ENCODE peak calls at places on chromosomes 11 and 22, in seven cellular contexts. One of them, this sample, is unnamed.

GRCh38 chr11:10529279-10529678 is 11.7 kb downstream of the RNF141 start:
- DNase-seq in HCT116: no peak
- DNase-seq in K562: no peak
- DNase-seq in H1: no peak
- DNase-seq in HepG2: no peak
- DNase-seq in SK-N-SH: no peak
- DNase-seq in GM12878: no peak
- DNase-seq in this sample: no peak

GRCh38 chr11:63912678-63913077 is 4.3 kb downstream of the RCOR2 start:
- DNase-seq in HCT116: no peak
- DNase-seq in K562: no peak
- DNase-seq in H1: no peak
- DNase-seq in HepG2: no peak
- DNase-seq in SK-N-SH: no peak
- DNase-seq in GM12878: no peak
- DNase-seq in this sample: no peak

GRCh38 chr22:30282616-30283046 is 6.7 kb downstream of the CASTOR1 start:
- DNase-seq in HCT116: no peak
- DNase-seq in K562: no peak
- DNase-seq in H1: no peak
- DNase-seq in HepG2: no peak
- DNase-seq in SK-N-SH: no peak
- DNase-seq in GM12878: no peak
- DNase-seq in this sample: no peak

GRCh38 chr11:1943576-1943975 is 3.6 kb upstream of the MRPL23 start:
- DNase-seq in HCT116: no peak
- DNase-seq in K562: no peak
- DNase-seq in H1: peak; percentile 49
- DNase-seq in HepG2: no peak
- DNase-seq in SK-N-SH: no peak
- DNase-seq in GM12878: no peak
- DNase-seq in this sample: no peak

GRCh38 chr11:56093008-56093407 is at the start of gene OR8I2:
- DNase-seq in HCT116: no peak
- DNase-seq in K562: no peak
- DNase-seq in H1: no peak
- DNase-seq in HepG2: no peak
- DNase-seq in SK-N-SH: no peak
- DNase-seq in GM12878: no peak
- DNase-seq in this sample: no peak

GRCh38 chr11:66278396-66279091 is 569 bp downstream of the CNIH2 start:
- DNase-seq in HCT116: no peak
- DNase-seq in K562: peak; percentile 61
- DNase-seq in H1: no peak
- DNase-seq in HepG2: no peak
- DNase-seq in SK-N-SH: peak; percentile 79
- DNase-seq in GM12878: no peak
- DNase-seq in this sample: no peak

GRCh38 chr11:10669258-10670033 is 24.1 kb downstream of the IRAG1 start:
- DNase-seq in HCT116: no peak
- DNase-seq in K562: no peak
- DNase-seq in H1: no peak
- DNase-seq in HepG2: no peak
- DNase-seq in SK-N-SH: peak; percentile 54
- DNase-seq in GM12878: no peak
- DNase-seq in this sample: no peak

GRCh38 chr11:64745523-64746328 is 1.8 kb upstream of the RASGRP2 start:
- DNase-seq in HCT116: no peak
- DNase-seq in K562: peak; percentile 91
- DNase-seq in H1: peak; percentile 89
- DNase-seq in HepG2: no peak
- DNase-seq in SK-N-SH: peak; percentile 96
- DNase-seq in GM12878: no peak
- DNase-seq in this sample: no peak

GRCh38 chr11:77147036-77147315 is 18.9 kb downstream of the MYO7A start:
- DNase-seq in HCT116: no peak
- DNase-seq in K562: no peak
- DNase-seq in H1: no peak
- DNase-seq in HepG2: no peak
- DNase-seq in SK-N-SH: no peak
- DNase-seq in GM12878: no peak
- DNase-seq in this sample: no peak

GRCh38 chr11:112163875-112164521 is at the start of gene IL18:
- DNase-seq in HCT116: peak; percentile 78
- DNase-seq in K562: peak; percentile 29
- DNase-seq in H1: peak; percentile 57
- DNase-seq in HepG2: no peak
- DNase-seq in SK-N-SH: no peak
- DNase-seq in GM12878: no peak
- DNase-seq in this sample: peak; percentile 93

GRCh38 chr22:45892681-45893461 is 84.1 kb downstream of the WNT7B start:
- DNase-seq in HCT116: no peak
- DNase-seq in K562: no peak
- DNase-seq in H1: no peak
- DNase-seq in HepG2: no peak
- DNase-seq in SK-N-SH: no peak
- DNase-seq in GM12878: no peak
- DNase-seq in this sample: no peak

GRCh38 chr22:35301370-35301874 is 1.7 kb downstream of the TOM1 start:
- DNase-seq in HCT116: no peak
- DNase-seq in K562: peak; percentile 20
- DNase-seq in H1: no peak
- DNase-seq in HepG2: peak; percentile 93
- DNase-seq in SK-N-SH: no peak
- DNase-seq in GM12878: no peak
- DNase-seq in this sample: no peak

GRCh38 chr22:48943567-48944432 is 883.9 kb downstream of the BRD1 start:
- DNase-seq in HCT116: no peak
- DNase-seq in K562: peak; percentile 54
- DNase-seq in H1: peak; percentile 77
- DNase-seq in HepG2: peak; percentile 97
- DNase-seq in SK-N-SH: peak; percentile 82
- DNase-seq in GM12878: no peak
- DNase-seq in this sample: no peak

GRCh38 chr22:48942698-48943566 is 884.7 kb downstream of the BRD1 start:
- DNase-seq in HCT116: no peak
- DNase-seq in K562: no peak
- DNase-seq in H1: peak; percentile 24
- DNase-seq in HepG2: no peak
- DNase-seq in SK-N-SH: no peak
- DNase-seq in GM12878: no peak
- DNase-seq in this sample: no peak

GRCh38 chr22:48940266-48940987 is 887.2 kb downstream of the BRD1 start:
- DNase-seq in HCT116: no peak
- DNase-seq in K562: no peak
- DNase-seq in H1: peak; percentile 37
- DNase-seq in HepG2: no peak
- DNase-seq in SK-N-SH: no peak
- DNase-seq in GM12878: no peak
- DNase-seq in this sample: no peak

GRCh38 chr22:48940988-48941902 is 886.4 kb downstream of the BRD1 start:
- DNase-seq in HCT116: no peak
- DNase-seq in K562: no peak
- DNase-seq in H1: peak; percentile 37
- DNase-seq in HepG2: no peak
- DNase-seq in SK-N-SH: no peak
- DNase-seq in GM12878: no peak
- DNase-seq in this sample: no peak

DNA sequence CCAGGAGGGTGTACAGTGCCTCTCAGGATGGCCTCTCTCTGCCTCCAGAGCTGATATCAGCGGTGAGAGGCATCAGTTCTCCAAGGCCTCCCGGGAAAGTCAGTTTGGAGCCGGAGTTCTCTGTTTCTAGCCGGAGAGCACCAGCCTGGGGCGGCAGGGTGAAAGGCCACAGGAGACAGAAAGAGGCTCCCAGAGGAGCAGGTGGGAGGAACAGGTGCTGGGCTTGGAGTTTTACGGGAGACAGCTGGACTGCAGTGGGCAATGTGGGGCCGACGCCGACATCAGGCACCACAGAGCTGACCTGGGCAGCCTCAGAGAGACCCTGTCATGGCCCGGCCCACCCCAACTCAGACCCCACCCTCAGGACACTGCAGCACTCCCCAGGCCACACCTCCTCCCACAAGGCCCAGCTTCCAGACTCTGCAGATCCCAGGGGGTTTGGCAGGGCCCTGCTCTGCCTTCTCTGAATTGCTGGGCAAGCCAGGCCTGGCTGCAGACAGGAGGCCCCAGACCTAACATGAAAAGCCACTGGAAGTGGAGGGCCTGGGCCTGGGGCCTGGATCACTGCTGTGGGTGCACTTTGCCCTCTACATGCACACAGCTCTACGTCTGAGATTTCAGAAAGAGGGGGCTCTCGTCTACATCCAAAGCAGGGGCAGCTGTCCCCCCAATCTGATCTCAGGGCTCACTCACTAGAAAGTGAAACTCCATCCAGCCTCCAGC is 885.6 kb downstream of the BRD1 start:
- DNase-seq in HCT116: no peak
- DNase-seq in K562: no peak
- DNase-seq in H1: peak; percentile 33
- DNase-seq in HepG2: no peak
- DNase-seq in SK-N-SH: no peak
- DNase-seq in GM12878: no peak
- DNase-seq in this sample: no peak
- TF ChIP-seq JUND in HCT116: no peak
- TF ChIP-seq JUND in K562: no peak
- TF ChIP-seq JUND in H1: no peak
- TF ChIP-seq JUND in HepG2: no peak
- TF ChIP-seq JUND in SK-N-SH: no peak
- TF ChIP-seq JUND in GM12878: no peak
- TF ChIP-seq JUND in this sample: no peak

DNA sequence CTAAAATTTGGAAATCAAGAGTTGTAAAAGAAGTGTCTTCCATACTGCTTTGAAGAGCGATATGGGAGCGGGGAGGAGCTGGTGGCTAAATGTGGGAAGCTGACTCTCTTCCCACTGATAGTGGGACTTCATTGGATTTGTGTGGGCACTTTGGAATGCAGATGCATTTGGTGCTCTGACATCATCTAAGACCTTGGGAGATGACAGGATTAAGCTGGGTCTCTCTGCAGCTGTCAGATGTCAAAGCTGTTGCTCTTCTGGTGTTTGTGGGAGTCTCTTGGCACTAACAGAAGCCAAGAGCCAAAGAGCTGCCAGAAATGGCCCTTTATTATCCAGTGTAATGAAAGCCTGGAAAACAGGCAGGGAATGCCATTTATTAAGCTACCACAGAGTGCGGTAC is 20.5 kb downstream of the GRAMD1B start:
- DNase-seq in HCT116: no peak
- DNase-seq in K562: no peak
- DNase-seq in H1: no peak
- DNase-seq in HepG2: no peak
- DNase-seq in SK-N-SH: no peak
- DNase-seq in GM12878: no peak
- DNase-seq in this sample: no peak
- TF ChIP-seq JUND in HCT116: no peak
- TF ChIP-seq JUND in K562: no peak
- TF ChIP-seq JUND in H1: no peak
- TF ChIP-seq JUND in HepG2: no peak
- TF ChIP-seq JUND in SK-N-SH: no peak
- TF ChIP-seq JUND in GM12878: no peak
- TF ChIP-seq JUND in this sample: no peak

GRCh38 chr22:26835929-26836528 is 178.6 kb downstream of the MIAT start:
- DNase-seq in HCT116: peak; percentile 33
- DNase-seq in K562: peak; percentile 65
- DNase-seq in H1: peak; percentile 94
- DNase-seq in HepG2: peak; percentile 26
- DNase-seq in SK-N-SH: peak; percentile 41
- DNase-seq in GM12878: no peak
- DNase-seq in this sample: peak; percentile 57
- TF ChIP-seq JUND in HCT116: no peak
- TF ChIP-seq JUND in K562: no peak
- TF ChIP-seq JUND in H1: no peak
- TF ChIP-seq JUND in HepG2: no peak
- TF ChIP-seq JUND in SK-N-SH: no peak
- TF ChIP-seq JUND in GM12878: no peak
- TF ChIP-seq JUND in this sample: no peak

GRCh38 chr11:134560066-134560465 is 148.0 kb upstream of the B3GAT1 start:
- DNase-seq in HCT116: no peak
- DNase-seq in K562: no peak
- DNase-seq in H1: no peak
- DNase-seq in HepG2: no peak
- DNase-seq in SK-N-SH: peak; percentile 51
- DNase-seq in GM12878: no peak
- DNase-seq in this sample: no peak

GRCh38 chr11:134560566-134561347 is 148.7 kb upstream of the B3GAT1 start:
- DNase-seq in HCT116: no peak
- DNase-seq in K562: no peak
- DNase-seq in H1: peak; percentile 51
- DNase-seq in HepG2: no peak
- DNase-seq in SK-N-SH: peak; percentile 42
- DNase-seq in GM12878: no peak
- DNase-seq in this sample: no peak

GRCh38 chr11:134558916-134559616 is 147.0 kb upstream of the B3GAT1 start:
- DNase-seq in HCT116: no peak
- DNase-seq in K562: no peak
- DNase-seq in H1: peak; percentile 42
- DNase-seq in HepG2: no peak
- DNase-seq in SK-N-SH: peak; percentile 4
- DNase-seq in GM12878: no peak
- DNase-seq in this sample: no peak

GRCh38 chr11:134558258-134558835 is 146.3 kb upstream of the B3GAT1 start:
- DNase-seq in HCT116: no peak
- DNase-seq in K562: no peak
- DNase-seq in H1: peak; percentile 19
- DNase-seq in HepG2: no peak
- DNase-seq in SK-N-SH: no peak
- DNase-seq in GM12878: no peak
- DNase-seq in this sample: no peak

DNA sequence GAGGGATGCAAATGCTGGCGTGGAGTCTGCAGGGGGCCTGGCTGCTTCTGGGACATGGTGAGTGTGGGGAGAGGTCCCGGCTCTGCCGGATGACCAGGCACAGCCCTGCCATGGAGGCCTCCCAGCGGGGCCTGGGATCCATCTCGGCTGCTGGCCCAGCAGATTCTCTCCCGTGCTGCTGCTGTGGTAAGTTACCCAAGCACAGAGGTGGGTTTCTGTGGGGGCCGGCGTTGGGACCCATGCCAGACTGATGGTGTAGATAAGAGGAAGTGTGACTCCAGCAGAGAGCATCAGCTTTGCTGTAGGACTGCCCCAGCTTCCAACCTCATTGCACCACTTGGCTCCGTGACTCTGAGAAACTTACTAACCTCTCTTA is 147.6 kb upstream of the B3GAT1 start:
- DNase-seq in HCT116: no peak
- DNase-seq in K562: no peak
- DNase-seq in H1: peak; percentile 44
- DNase-seq in HepG2: no peak
- DNase-seq in SK-N-SH: peak; percentile 59
- DNase-seq in GM12878: no peak
- DNase-seq in this sample: no peak
- TF ChIP-seq JUND in HCT116: no peak
- TF ChIP-seq JUND in K562: no peak
- TF ChIP-seq JUND in H1: no peak
- TF ChIP-seq JUND in HepG2: no peak
- TF ChIP-seq JUND in SK-N-SH: no peak
- TF ChIP-seq JUND in GM12878: no peak
- TF ChIP-seq JUND in this sample: no peak

This sample was measured in T47D.